ENCODE peak calls at places on chromosomes 11 and 22, in four cellular contexts. B, Y, H and D are unnamed samples.
A peak's percentile ranks its signal among the peaks of the same experiment; 100 is the strongest.

GRCh38 chr22:26751217-26751616 is 93.8 kb downstream of the MIAT start:
- DNase-seq in B (no peak), Y (peak; percentile 36), H (no peak), D (peak; percentile 83)

GRCh38 chr11:99925968-99926367 is 761.1 kb upstream of the ARHGAP42 start:
- DNase-seq in B (no peak), Y (no peak), H (no peak), D (peak; percentile 1)

GRCh38 chr11:76763573-76764348 is 19.4 kb upstream of the TSKU start:
- DNase-seq in B (no peak), Y (no peak), H (no peak), D (no peak)

GRCh38 chr11:8631395-8632110 is 37.5 kb upstream of the STK33 start:
- DNase-seq in B (no peak), Y (no peak), H (no peak), D (no peak)

GRCh38 chr11:115306703-115307102 is 197.5 kb downstream of the CADM1 start:
- DNase-seq in B (no peak), Y (no peak), H (no peak), D (no peak)

GRCh38 chr11:116492600-116492999 is 280.2 kb downstream of the BUD13 start:
- DNase-seq in B (no peak), Y (no peak), H (no peak), D (no peak)

GRCh38 chr22:36334838-36335603 is 52.7 kb downstream of the MYH9 start:
- DNase-seq in B (peak; percentile 55), Y (no peak), H (no peak), D (no peak)

GRCh38 chr22:26143801-26144325 is 25.4 kb upstream of the SEZ6L start:
- DNase-seq in B (no peak), Y (no peak), H (no peak), D (no peak)

GRCh38 chr11:75714211-75714610 is 3.4 kb upstream of the MOGAT2 start:
- DNase-seq in B (peak; percentile 64), Y (no peak), H (no peak), D (no peak)

GRCh38 chr22:44586337-44586990 is 88.4 kb upstream of the RTL6 start:
- DNase-seq in B (no peak), Y (no peak), H (no peak), D (no peak)

GRCh38 chr22:45869448-45869847 is 107.5 kb downstream of the WNT7B start:
- DNase-seq in B (no peak), Y (no peak), H (no peak), D (no peak)

GRCh38 chr11:130631119-130631518 is 182.7 kb downstream of the ADAMTS15 start:
- DNase-seq in B (no peak), Y (peak; percentile 31), H (no peak), D (no peak)

GRCh38 chr11:45232341-45233080 is 53.6 kb downstream of the SYT13 start:
- DNase-seq in B (no peak), Y (no peak), H (no peak), D (no peak)

GRCh38 chr11:102177974-102178631 is 67.9 kb downstream of the YAP1 start:
- DNase-seq in B (no peak), Y (peak; percentile 85), H (peak; percentile 85), D (no peak)

GRCh38 chr22:46744581-46744980 is 6.5 kb upstream of the CERK start:
- DNase-seq in B (no peak), Y (no peak), H (peak; percentile 81), D (no peak)

GRCh38 chr11:44066732-44067131 is 662 bp downstream of the ACCS start:
- DNase-seq in B (peak; percentile 23), Y (no peak), H (no peak), D (no peak)

GRCh38 chr22:25351631-25352293 is 132.3 kb downstream of the CRYBB2 start:
- DNase-seq in B (no peak), Y (no peak), H (no peak), D (no peak)

GRCh38 chr11:74465291-74465708 is 2.0 kb downstream of the KCNE3 start:
- DNase-seq in B (no peak), Y (no peak), H (peak; percentile 68), D (no peak)

GRCh38 chr11:70661763-70662501 is 263.6 kb downstream of the CTTN start:
- DNase-seq in B (no peak), Y (no peak), H (no peak), D (no peak)

GRCh38 chr11:101870510-101870909 is 44.3 kb upstream of the CEP126 start:
- DNase-seq in B (no peak), Y (peak; percentile 38), H (no peak), D (no peak)

GRCh38 chr22:21082248-21082647 is 36.5 kb downstream of the LRRC74B start:
- DNase-seq in B (no peak), Y (no peak), H (no peak), D (no peak)

GRCh38 chr11:21476588-21476987 is 716.3 kb upstream of the ANO5 start:
- DNase-seq in B (no peak), Y (no peak), H (no peak), D (no peak)

DNA sequence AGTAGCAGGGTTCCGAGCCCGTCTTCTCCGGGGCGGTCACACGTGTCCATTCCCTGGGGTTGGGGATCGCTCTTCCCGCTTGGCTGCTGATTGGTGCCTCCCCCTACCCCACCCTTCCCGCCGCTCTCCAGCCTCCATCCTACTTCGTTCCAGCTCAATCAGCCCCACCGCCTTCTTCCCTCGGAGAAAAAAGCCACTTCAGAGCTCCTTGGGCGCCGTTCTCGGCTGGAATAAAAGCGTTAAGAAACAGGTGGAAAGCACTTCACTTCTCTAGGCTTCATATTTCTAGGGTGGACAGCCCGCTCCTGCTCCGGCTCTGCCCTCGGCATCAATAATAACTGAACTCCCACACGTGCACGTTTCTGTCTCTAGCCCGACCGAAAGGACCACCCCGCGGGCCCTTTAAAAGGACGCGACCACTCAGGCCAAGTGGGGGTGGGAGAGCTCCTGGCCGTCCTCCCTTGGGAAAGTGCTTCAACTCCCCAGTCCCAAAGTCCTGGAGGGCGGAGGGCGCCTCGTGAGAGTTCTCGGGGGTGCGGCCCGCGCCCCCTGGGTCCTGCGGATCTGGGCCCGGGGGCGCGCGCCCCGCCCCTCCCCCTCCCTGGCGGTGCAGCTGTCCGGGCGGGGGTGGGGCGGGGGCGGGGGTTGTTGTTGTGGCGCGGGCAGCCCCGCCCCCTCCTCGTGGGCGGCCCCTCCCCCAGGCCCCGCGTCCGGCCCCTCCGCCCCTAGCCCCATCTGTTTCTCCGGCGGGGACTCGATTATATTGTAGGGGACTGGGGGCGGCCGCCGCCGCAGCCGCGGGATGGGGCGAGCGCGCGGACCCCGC is at the start of gene CECR2:
- DNase-seq in B (peak; percentile 86), Y (no peak), H (no peak), D (peak; percentile 84)
- TF ChIP-seq MAFK in B (no peak), Y (no peak), H (no peak), D (no peak)

GRCh38 chr11:87439981-87440760 is 402.4 kb downstream of the TMEM135 start:
- DNase-seq in B (no peak), Y (no peak), H (no peak), D (no peak)

GRCh38 chr11:87437844-87438223 is 400.1 kb downstream of the TMEM135 start:
- DNase-seq in B (no peak), Y (no peak), H (no peak), D (no peak)

GRCh38 chr11:87445002-87445401 is 407.3 kb downstream of the TMEM135 start:
- DNase-seq in B (no peak), Y (no peak), H (no peak), D (no peak)

GRCh38 chr11:87447606-87448005 is 409.9 kb downstream of the TMEM135 start:
- DNase-seq in B (no peak), Y (no peak), H (no peak), D (no peak)

DNA sequence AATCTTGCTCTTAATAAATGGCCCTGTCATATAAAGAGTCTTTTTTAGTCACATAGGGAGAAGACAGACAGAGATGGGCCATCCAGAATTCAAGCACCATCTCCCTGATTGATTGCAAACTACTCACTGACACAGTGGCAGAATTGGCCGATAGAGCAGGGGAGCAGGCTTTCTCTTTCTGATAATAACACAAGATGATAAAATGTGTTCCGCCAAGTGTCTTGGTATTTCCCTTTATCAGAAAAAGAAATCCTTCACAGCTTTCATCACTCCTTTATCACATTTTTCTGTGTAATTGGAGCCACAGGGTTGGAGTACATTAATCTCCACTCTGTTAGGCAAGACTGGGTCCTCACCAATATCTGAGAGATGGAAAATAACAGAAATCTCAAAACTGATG is 406.0 kb downstream of the TMEM135 start:
- DNase-seq in B (no peak), Y (no peak), H (no peak), D (no peak)
- TF ChIP-seq MAFK in B (no peak), Y (no peak), H (no peak), D (no peak)

GRCh38 chr22:42868751-42869251 is 11.7 kb upstream of the ARFGAP3 start:
- DNase-seq in B (no peak), Y (no peak), H (no peak), D (no peak)
- TF ChIP-seq MAFK in B (no peak), Y (no peak), H (no peak), D (no peak)

DNA sequence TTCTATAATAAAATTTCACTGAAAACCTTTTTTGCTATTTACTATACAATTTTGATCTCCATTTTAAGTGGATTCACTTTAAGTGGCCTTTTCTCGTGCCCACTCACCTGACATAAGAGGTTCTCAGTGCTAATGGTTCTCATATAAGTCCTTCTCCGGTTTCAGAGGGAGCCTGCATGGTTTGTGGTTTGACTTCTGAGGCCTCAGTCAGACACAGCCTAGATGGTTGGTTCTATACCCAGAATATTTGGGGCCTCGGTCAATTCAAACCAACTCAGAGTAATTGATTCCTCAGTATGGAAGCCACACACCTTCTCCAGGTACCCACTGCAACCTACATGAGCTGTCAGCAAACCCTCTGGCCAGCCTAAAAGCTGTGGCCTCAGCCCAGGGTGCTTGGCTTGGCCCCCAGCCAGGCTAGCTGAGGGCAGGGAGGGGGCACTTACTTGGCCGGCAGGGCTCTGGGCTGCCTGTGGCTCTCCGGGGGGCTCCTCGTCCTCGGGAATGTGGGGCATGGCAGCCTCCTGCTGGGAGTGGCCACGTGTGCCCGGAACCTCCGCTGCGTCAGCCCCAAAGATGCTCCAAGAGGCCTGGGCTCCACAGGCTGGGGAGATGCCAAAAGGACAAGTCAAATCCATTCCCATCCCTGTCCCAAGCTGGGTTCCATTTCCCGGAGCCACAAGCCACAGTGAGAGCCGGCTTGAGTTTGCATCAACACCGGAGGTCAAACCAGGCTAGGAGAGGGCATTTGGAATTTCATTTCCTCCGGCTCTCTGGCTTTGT is 41.8 kb downstream of the IRAG1 start:
- DNase-seq in B (no peak), Y (no peak), H (no peak), D (no peak)
- TF ChIP-seq MAFK in B (no peak), Y (no peak), H (no peak), D (no peak)